ENCODE peak calls at places on chromosomes 16 and 17, in eight cellular contexts. N, I, C, L, E, J, V and W are unnamed samples.

GRCh38 chr16:68893710-68894705 is 50.7 kb downstream of the TANGO6 start:
- DNase-seq in I (no peak), J (no peak), C (peak), L (no peak), N (peak), E (no peak), V (no peak), W (peak)

GRCh38 chr16:26531290-26531730 is 535.4 kb upstream of the C16orf82 start:
- DNase-seq in V (no peak), I (no peak), J (no peak), C (no peak), L (no peak), E (no peak), N (no peak), W (no peak)

GRCh38 chr16:27382187-27382855 is 19.7 kb upstream of the IL21R start:
- DNase-seq in J (no peak), C (no peak), L (no peak), V (peak), N (no peak), E (no peak), I (no peak), W (peak)

GRCh38 chr16:56888806-56889205 is 23.8 kb downstream of the SLC12A3 start:
- DNase-seq in C (peak), J (no peak), L (no peak), E (no peak), I (no peak), V (no peak), N (no peak), W (no peak)

GRCh38 chr16:15682105-15682570 is 32.1 kb downstream of the NDE1 start:
- DNase-seq in V (peak), L (peak), J (no peak), C (peak), N (peak), I (no peak), E (no peak), W (no peak)

GRCh38 chr16:2713985-2714774 is 5.8 kb downstream of the PRSS27 start:
- DNase-seq in L (no peak), V (no peak), N (no peak), J (no peak), I (no peak), E (no peak), C (no peak), W (no peak)

GRCh38 chr16:84839054-84839453 is 19.3 kb downstream of the CRISPLD2 start:
- DNase-seq in E (peak), J (no peak), V (no peak), C (no peak), L (no peak), I (no peak), N (no peak), W (no peak)

GRCh38 chr16:70703835-70704381 is 18.1 kb upstream of the MTSS2 start:
- DNase-seq in J (no peak), V (no peak), C (no peak), I (no peak), E (no peak), N (no peak), L (no peak), W (no peak)

GRCh38 chr16:68235105-68235881 is 634 bp downstream of the ESRP2 start:
- DNase-seq in C (peak), J (peak), L (no peak), N (no peak), E (peak), I (peak), V (peak), W (peak)

GRCh38 chr16:83682126-83682857 is 125.5 kb upstream of the HSBP1 start:
- DNase-seq in V (no peak), I (no peak), C (no peak), E (no peak), L (no peak), J (no peak), N (no peak), W (no peak)

GRCh38 chr17:57350266-57350665 is 93.9 kb downstream of the MSI2 start:
- DNase-seq in L (peak), N (no peak), C (no peak), V (no peak), J (no peak), E (no peak), I (no peak), W (no peak)

GRCh38 chr17:81601525-81602120 is 35.3 kb downstream of the NPLOC4 start:
- DNase-seq in I (no peak), V (peak), N (peak), E (no peak), L (peak), J (peak), C (peak), W (no peak)

GRCh38 chr17:77074681-77075080 is 66.1 kb upstream of the SEC14L1 start:
- DNase-seq in C (no peak), I (no peak), L (no peak), E (no peak), J (no peak), V (no peak), N (no peak), W (no peak)

GRCh38 chr16:68802190-68802589 is 41.1 kb upstream of the TANGO6 start:
- DNase-seq in J (no peak), I (no peak), C (no peak), V (no peak), L (no peak), E (no peak), N (no peak), W (no peak)

GRCh38 chr17:10325036-10325435 is 47.8 kb downstream of the MYH13 start:
- DNase-seq in V (no peak), I (no peak), E (no peak), L (no peak), J (no peak), C (no peak), N (no peak), W (no peak)

GRCh38 chr16:14600164-14600563 is 29.9 kb downstream of the PARN start:
- DNase-seq in I (no peak), N (peak), E (no peak), L (peak), V (no peak), J (no peak), C (no peak), W (no peak)

GRCh38 chr17:58094118-58094517 is 10.9 kb downstream of the DYNLL2 start:
- DNase-seq in J (no peak), V (no peak), C (no peak), L (no peak), I (no peak), E (no peak), N (no peak), W (no peak)

GRCh38 chr17:80345841-80346497 is 69.0 kb upstream of the ENDOV start:
- DNase-seq in V (no peak), I (no peak), N (no peak), E (no peak), C (no peak), J (no peak), L (no peak), W (no peak)

GRCh38 chr17:35161281-35161761 is 13.7 kb downstream of the UNC45B start:
- DNase-seq in V (no peak), N (no peak), E (no peak), I (no peak), J (no peak), L (no peak), C (no peak), W (no peak)

GRCh38 chr17:78596871-78597635 is 19.9 kb upstream of the DNAH17 start:
- DNase-seq in C (no peak), N (no peak), J (no peak), V (no peak), E (no peak), I (no peak), L (no peak), W (no peak)

GRCh38 chr16:84884311-84885023 is 64.7 kb downstream of the CRISPLD2 start:
- DNase-seq in E (no peak), I (peak), L (no peak), V (peak), J (peak), N (no peak), C (no peak), W (peak)

GRCh38 chr17:63932008-63932561 is at the start of gene CD79B:
- DNase-seq in V (no peak), E (no peak), J (no peak), I (no peak), C (peak), N (no peak), L (no peak), W (no peak)

GRCh38 chr17:52653014-52653413 is 494.5 kb upstream of the CA10 start:
- DNase-seq in N (no peak), I (no peak), V (no peak), C (no peak), L (no peak), J (no peak), E (no peak), W (no peak)

GRCh38 chr17:65867014-65867413 is 305.6 kb upstream of the AXIN2 start:
- DNase-seq in E (no peak), N (no peak), V (no peak), C (no peak), J (no peak), I (no peak), L (no peak), W (no peak)

GRCh38 chr17:49946964-49947584 is 21.9 kb upstream of the DLX4 start:
- DNase-seq in C (no peak), V (no peak), E (no peak), I (no peak), J (no peak), N (no peak), L (no peak), W (no peak)

GRCh38 chr16:635573-636205 is 416 bp downstream of the METTL26 start:
- DNase-seq in I (no peak), J (no peak), C (no peak), V (no peak), L (no peak), N (no peak), E (no peak), W (no peak)

GRCh38 chr16:9256196-9256595 is 164.8 kb downstream of the HAPSTR1 start:
- DNase-seq in C (peak), I (no peak), E (no peak), J (no peak), V (peak), L (no peak), N (peak), W (no peak)

GRCh38 chr16:8655184-8655717 is 19.2 kb upstream of the ABAT start:
- DNase-seq in V (peak), E (no peak), N (peak), J (no peak), L (no peak), C (peak), I (no peak), W (no peak)

GRCh38 chr16:84467256-84467655 is 37.2 kb downstream of the MEAK7 start:
- DNase-seq in I (no peak), V (no peak), C (no peak), J (no peak), L (no peak), N (no peak), E (no peak), W (no peak)

GRCh38 chr17:17724307-17724921 is 43.2 kb downstream of the RAI1 start:
- DNase-seq in L (no peak), N (no peak), V (no peak), C (no peak), I (no peak), E (no peak), J (no peak), W (peak)

GRCh38 chr16:15032547-15033308 is 23.1 kb downstream of the NTAN1 start:
- DNase-seq in L (no peak), N (no peak), V (no peak), J (no peak), I (no peak), C (peak), E (no peak), W (no peak)

GRCh38 chr17:7549401-7550055 is 670 bp downstream of the TNFSF12 start:
- DNase-seq in I (no peak), N (peak), L (peak), V (peak), J (no peak), C (peak), E (no peak), W (no peak)

GRCh38 chr16:14475370-14476139 is 154.5 kb downstream of the PARN start:
- DNase-seq in I (no peak), V (peak), C (no peak), N (peak), J (peak), E (no peak), L (no peak), W (no peak)

GRCh38 chr17:76082326-76083251 is 3.6 kb downstream of the ZACN start:
- DNase-seq in N (no peak), E (no peak), L (no peak), I (no peak), C (no peak), V (no peak), J (no peak), W (no peak)

GRCh38 chr16:165218-165538 is 600 bp upstream of the HBM start:
- DNase-seq in V (no peak), N (no peak), C (no peak), L (no peak), I (no peak), J (no peak), E (no peak), W (no peak)

GRCh38 chr16:54173489-54173888 is 113.1 kb downstream of the IRX3 start:
- DNase-seq in E (no peak), J (no peak), C (no peak), L (no peak), I (no peak), V (no peak), N (no peak), W (no peak)
- TF ChIP-seq POLR2A in E (no peak), J (no peak), C (no peak), L (no peak), I (no peak), V (no peak), N (no peak), W (no peak)

GRCh38 chr16:4202615-4203014 is 39.3 kb downstream of the SRL start:
- DNase-seq in C (no peak), E (no peak), I (no peak), V (no peak), N (no peak), L (no peak), J (no peak), W (no peak)

GRCh38 chr16:4203748-4204147 is 38.1 kb downstream of the SRL start:
- DNase-seq in N (no peak), J (no peak), I (no peak), L (no peak), C (no peak), V (no peak), E (no peak), W (no peak)

GRCh38 chr16:4200781-4201137 is 41.1 kb downstream of the SRL start:
- DNase-seq in E (no peak), C (no peak), N (no peak), I (no peak), L (no peak), V (no peak), J (no peak), W (no peak)

GRCh38 chr16:4194661-4195060 is 47.2 kb downstream of the SRL start:
- DNase-seq in E (no peak), V (no peak), J (no peak), N (no peak), C (no peak), L (no peak), I (no peak), W (peak)

DNA sequence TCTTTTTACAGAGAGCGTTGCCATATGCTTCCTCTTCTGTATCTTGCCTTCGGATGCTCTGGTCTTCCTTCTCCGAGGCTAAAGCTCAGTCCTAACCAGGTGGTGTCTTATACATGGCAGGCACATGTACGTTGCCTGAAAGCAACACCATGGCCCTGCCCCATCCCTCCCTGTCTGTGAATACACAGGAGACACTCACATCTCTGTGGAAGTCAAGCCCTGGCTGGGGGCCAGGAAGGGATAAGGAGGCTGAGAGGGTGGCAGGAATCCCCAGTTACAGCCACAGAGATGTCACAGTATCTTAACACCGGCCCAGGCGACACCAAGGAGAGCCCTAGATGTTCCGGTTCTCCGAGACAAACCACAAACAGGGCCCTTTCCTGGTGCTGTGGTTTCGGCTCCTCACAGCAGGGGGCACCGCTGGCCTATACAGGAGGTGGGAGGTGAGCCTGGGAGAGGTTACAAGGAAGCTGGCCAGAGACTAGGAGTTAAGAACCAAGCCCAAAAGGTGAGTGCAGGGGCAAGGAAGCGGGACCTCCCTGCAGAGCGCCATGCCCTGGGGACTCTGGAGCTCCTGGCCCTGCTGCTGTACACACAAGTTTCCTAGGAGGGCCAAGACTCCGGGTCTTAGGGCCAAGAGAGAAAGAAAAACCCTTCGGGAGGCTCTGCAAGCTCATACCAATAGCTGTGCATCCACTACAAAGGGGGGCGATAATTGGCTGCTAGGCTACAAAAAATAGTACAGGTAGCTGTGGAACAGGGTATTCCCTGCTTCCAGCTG is 41.7 kb downstream of the SRL start:
- DNase-seq in N (peak), E (peak), V (peak), J (peak), I (peak), L (peak), C (peak), W (peak)
- TF ChIP-seq CTCF in N (peak), E (peak), V (peak), J (peak), I (peak), L (peak), C (peak), W (peak)

GRCh38 chr16:85988723-85989313 is 89.9 kb downstream of the IRF8 start:
- DNase-seq in I (no peak), L (no peak), E (no peak), N (no peak), V (no peak), J (no peak), C (peak), W (no peak)
- H3K4me3 ChIP-seq in I (no peak), L (no peak), E (no peak), N (no peak), V (no peak), J (no peak), C (no peak), W (no peak)

GRCh38 chr16:89732142-89732917 is 11.0 kb downstream of the ZNF276 start:
- DNase-seq in C (no peak), E (no peak), N (no peak), I (no peak), L (no peak), V (no peak), J (no peak), W (no peak)

GRCh38 chr16:89732918-89733242 is 11.5 kb downstream of the ZNF276 start:
- DNase-seq in C (no peak), J (no peak), V (no peak), I (no peak), L (no peak), N (no peak), E (no peak), W (no peak)

GRCh38 chr16:89729293-89729692 is 8.0 kb downstream of the ZNF276 start:
- DNase-seq in V (no peak), I (no peak), J (no peak), E (no peak), C (no peak), L (no peak), N (no peak), W (no peak)

GRCh38 chr16:89729863-89730574 is 8.7 kb downstream of the ZNF276 start:
- DNase-seq in V (no peak), J (no peak), L (no peak), E (no peak), C (no peak), I (no peak), N (no peak), W (no peak)

DNA sequence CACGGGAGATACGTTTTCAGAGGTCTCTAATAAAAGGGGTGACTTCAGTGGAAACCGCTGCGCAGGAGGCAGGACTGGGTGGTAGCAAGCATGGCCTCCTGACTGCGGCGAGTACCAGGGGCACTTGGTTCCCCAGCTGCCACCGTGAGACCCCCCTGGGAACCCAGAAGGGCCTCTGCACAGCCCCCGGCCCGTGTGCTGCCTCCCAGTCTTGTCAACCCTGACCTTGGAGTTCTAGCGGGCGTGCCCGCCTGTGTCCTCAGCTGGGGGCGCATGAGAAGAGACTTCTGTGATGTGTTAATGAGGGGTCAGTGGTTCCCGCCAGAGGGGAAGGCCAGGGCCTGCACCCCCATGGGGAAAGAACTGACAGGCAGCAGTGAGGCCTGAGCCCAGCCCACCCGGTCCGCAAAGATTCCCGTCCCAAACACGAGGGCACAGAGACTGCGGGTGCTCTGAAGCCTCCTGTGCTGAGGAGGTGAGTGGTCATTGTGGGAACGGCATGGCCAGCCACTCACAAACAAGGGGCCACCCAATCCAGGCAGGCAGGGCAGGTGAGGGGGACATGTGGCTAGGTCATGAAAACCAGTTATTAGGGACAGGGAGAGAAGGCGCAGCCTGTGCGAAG is 9.4 kb downstream of the ZNF276 start:
- DNase-seq in E (no peak), I (no peak), J (no peak), L (no peak), V (no peak), C (no peak), N (no peak), W (no peak)
- TF ChIP-seq POLR2A in E (no peak), I (no peak), J (no peak), L (no peak), V (no peak), C (no peak), N (no peak), W (no peak)

DNA sequence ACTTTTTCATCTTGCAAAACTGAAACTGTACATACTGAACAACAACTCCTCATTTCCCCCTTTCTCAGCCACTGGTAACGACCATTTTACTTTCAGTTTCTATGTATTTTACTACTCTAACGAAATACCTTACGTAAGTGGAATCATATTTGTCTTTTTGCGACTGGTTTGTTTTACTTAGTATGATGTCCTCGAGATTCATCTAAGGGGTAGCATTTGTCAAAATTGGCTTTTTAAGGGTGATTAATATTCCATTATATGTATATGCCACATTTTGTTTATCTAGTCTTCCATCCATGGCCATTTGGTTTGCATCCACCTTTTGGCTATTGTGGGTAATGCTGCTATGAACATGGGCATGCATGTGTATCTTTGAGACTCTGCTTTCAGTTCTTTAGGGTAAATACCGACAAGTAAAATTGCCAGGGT is 10.4 kb downstream of the KPNB1 start:
- DNase-seq in E (no peak), J (no peak), V (no peak), N (no peak), I (no peak), C (no peak), L (no peak), W (no peak)
- TF ChIP-seq CTCF in E (no peak), J (no peak), V (no peak), N (no peak), I (no peak), C (peak), L (peak), W (no peak)

GRCh38 chr17:48608921-48609505 is 1.8 kb downstream of the HOXB7 start:
- DNase-seq in V (no peak), J (no peak), E (no peak), C (no peak), L (no peak), I (no peak), N (no peak), W (no peak)
- H3K4me3 ChIP-seq in V (peak), J (no peak), E (no peak), C (no peak), L (no peak), I (no peak), N (no peak), W (no peak)